ENCODE peak calls at places on chromosomes 12 and 14, in seven cellular contexts. One of them, this sample, is unnamed.

GRCh38 chr14:103625361-103626095 is 3.5 kb upstream of the KLC1 start:
- DNase-seq in GM23248: no peak
- DNase-seq in astrocyte of the cerebellum: no peak
- DNase-seq in EH: no peak
- DNase-seq in DMS 273 treated with DMSO at 0.1 percent for 48 hours: no peak
- DNase-seq in skeletal muscle cell: no peak
- DNase-seq in bronchial epithelial cell: no peak
- DNase-seq in this sample: no peak

GRCh38 chr14:68941820-68942219 is 37.3 kb downstream of the ACTN1 start:
- DNase-seq in GM23248: peak
- DNase-seq in skeletal muscle cell: peak
- DNase-seq in bronchial epithelial cell: peak
- DNase-seq in EH: peak
- DNase-seq in DMS 273 treated with DMSO at 0.1 percent for 48 hours: no peak
- DNase-seq in astrocyte of the cerebellum: peak
- DNase-seq in this sample: peak

GRCh38 chr12:1838994-1839365 is 18.6 kb downstream of the LRTM2 start:
- DNase-seq in GM23248: no peak
- DNase-seq in astrocyte of the cerebellum: no peak
- DNase-seq in EH: no peak
- DNase-seq in bronchial epithelial cell: no peak
- DNase-seq in skeletal muscle cell: no peak
- DNase-seq in DMS 273 treated with DMSO at 0.1 percent for 48 hours: no peak
- DNase-seq in this sample: no peak

GRCh38 chr14:74653386-74654138 is 41.5 kb upstream of the LTBP2 start:
- DNase-seq in GM23248: peak
- DNase-seq in skeletal muscle cell: no peak
- DNase-seq in bronchial epithelial cell: no peak
- DNase-seq in DMS 273 treated with DMSO at 0.1 percent for 48 hours: no peak
- DNase-seq in EH: peak
- DNase-seq in astrocyte of the cerebellum: no peak
- DNase-seq in this sample: no peak

GRCh38 chr12:11576104-11576503 is 73.4 kb upstream of the ETV6 start:
- DNase-seq in GM23248: peak
- DNase-seq in DMS 273 treated with DMSO at 0.1 percent for 48 hours: no peak
- DNase-seq in bronchial epithelial cell: peak
- DNase-seq in EH: peak
- DNase-seq in skeletal muscle cell: peak
- DNase-seq in astrocyte of the cerebellum: peak
- DNase-seq in this sample: peak

GRCh38 chr12:50222275-50222783 is 55.2 kb upstream of the CERS5 start:
- DNase-seq in astrocyte of the cerebellum: peak
- DNase-seq in bronchial epithelial cell: peak
- DNase-seq in skeletal muscle cell: peak
- DNase-seq in GM23248: peak
- DNase-seq in DMS 273 treated with DMSO at 0.1 percent for 48 hours: peak
- DNase-seq in EH: peak
- DNase-seq in this sample: peak

GRCh38 chr12:52946334-52946733 is 2.6 kb upstream of the KRT18 start:
- DNase-seq in GM23248: no peak
- DNase-seq in EH: peak
- DNase-seq in DMS 273 treated with DMSO at 0.1 percent for 48 hours: no peak
- DNase-seq in bronchial epithelial cell: no peak
- DNase-seq in skeletal muscle cell: no peak
- DNase-seq in astrocyte of the cerebellum: no peak
- DNase-seq in this sample: peak

GRCh38 chr14:100525615-100526014 is 61.6 kb downstream of the BEGAIN start:
- DNase-seq in EH: no peak
- DNase-seq in astrocyte of the cerebellum: no peak
- DNase-seq in skeletal muscle cell: no peak
- DNase-seq in GM23248: no peak
- DNase-seq in DMS 273 treated with DMSO at 0.1 percent for 48 hours: no peak
- DNase-seq in bronchial epithelial cell: no peak
- DNase-seq in this sample: no peak

GRCh38 chr12:114935658-114936057 is 251.7 kb upstream of the TBX3 start:
- DNase-seq in skeletal muscle cell: no peak
- DNase-seq in bronchial epithelial cell: no peak
- DNase-seq in GM23248: no peak
- DNase-seq in EH: no peak
- DNase-seq in astrocyte of the cerebellum: no peak
- DNase-seq in DMS 273 treated with DMSO at 0.1 percent for 48 hours: no peak
- DNase-seq in this sample: no peak

GRCh38 chr12:32217354-32218310 is 111.0 kb downstream of the BICD1 start:
- DNase-seq in astrocyte of the cerebellum: peak
- DNase-seq in skeletal muscle cell: peak
- DNase-seq in EH: peak
- DNase-seq in DMS 273 treated with DMSO at 0.1 percent for 48 hours: no peak
- DNase-seq in bronchial epithelial cell: peak
- DNase-seq in GM23248: peak
- DNase-seq in this sample: peak

GRCh38 chr14:55963295-55963694 is 154.9 kb upstream of the PELI2 start:
- DNase-seq in EH: no peak
- DNase-seq in astrocyte of the cerebellum: no peak
- DNase-seq in DMS 273 treated with DMSO at 0.1 percent for 48 hours: no peak
- DNase-seq in GM23248: no peak
- DNase-seq in bronchial epithelial cell: no peak
- DNase-seq in skeletal muscle cell: no peak
- DNase-seq in this sample: no peak

GRCh38 chr12:79407671-79408622 is 282.8 kb downstream of the PAWR start:
- DNase-seq in astrocyte of the cerebellum: peak
- DNase-seq in DMS 273 treated with DMSO at 0.1 percent for 48 hours: peak
- DNase-seq in bronchial epithelial cell: peak
- DNase-seq in skeletal muscle cell: peak
- DNase-seq in EH: peak
- DNase-seq in GM23248: peak
- DNase-seq in this sample: peak

GRCh38 chr14:68593806-68594536 is 198.9 kb downstream of the ZFP36L1 start:
- DNase-seq in skeletal muscle cell: peak
- DNase-seq in bronchial epithelial cell: no peak
- DNase-seq in DMS 273 treated with DMSO at 0.1 percent for 48 hours: no peak
- DNase-seq in astrocyte of the cerebellum: no peak
- DNase-seq in EH: peak
- DNase-seq in GM23248: no peak
- DNase-seq in this sample: peak

GRCh38 chr14:54147285-54147684 is 190.7 kb upstream of the BMP4 start:
- DNase-seq in GM23248: peak
- DNase-seq in bronchial epithelial cell: peak
- DNase-seq in astrocyte of the cerebellum: no peak
- DNase-seq in EH: peak
- DNase-seq in skeletal muscle cell: no peak
- DNase-seq in DMS 273 treated with DMSO at 0.1 percent for 48 hours: no peak
- DNase-seq in this sample: peak

GRCh38 chr12:96774501-96775256 is 132.4 kb upstream of the NEDD1 start:
- DNase-seq in EH: peak
- DNase-seq in GM23248: peak
- DNase-seq in astrocyte of the cerebellum: no peak
- DNase-seq in bronchial epithelial cell: peak
- DNase-seq in skeletal muscle cell: no peak
- DNase-seq in DMS 273 treated with DMSO at 0.1 percent for 48 hours: no peak
- DNase-seq in this sample: no peak

GRCh38 chr14:91929700-91930099 is 17.8 kb downstream of the FBLN5 start:
- DNase-seq in skeletal muscle cell: no peak
- DNase-seq in DMS 273 treated with DMSO at 0.1 percent for 48 hours: no peak
- DNase-seq in GM23248: peak
- DNase-seq in EH: peak
- DNase-seq in bronchial epithelial cell: peak
- DNase-seq in astrocyte of the cerebellum: no peak
- DNase-seq in this sample: peak

GRCh38 chr12:46847001-46847400 is 21.2 kb upstream of the SLC38A4 start:
- DNase-seq in bronchial epithelial cell: no peak
- DNase-seq in DMS 273 treated with DMSO at 0.1 percent for 48 hours: no peak
- DNase-seq in skeletal muscle cell: no peak
- DNase-seq in astrocyte of the cerebellum: no peak
- DNase-seq in EH: no peak
- DNase-seq in GM23248: no peak
- DNase-seq in this sample: no peak

GRCh38 chr12:112680993-112681392 is 110.6 kb upstream of the RPH3A start:
- DNase-seq in DMS 273 treated with DMSO at 0.1 percent for 48 hours: no peak
- DNase-seq in skeletal muscle cell: no peak
- DNase-seq in astrocyte of the cerebellum: no peak
- DNase-seq in bronchial epithelial cell: no peak
- DNase-seq in GM23248: no peak
- DNase-seq in EH: no peak
- DNase-seq in this sample: no peak

GRCh38 chr12:67988600-67988999 is 647 bp upstream of the IFNG-AS1 start:
- DNase-seq in EH: no peak
- DNase-seq in DMS 273 treated with DMSO at 0.1 percent for 48 hours: no peak
- DNase-seq in astrocyte of the cerebellum: no peak
- DNase-seq in skeletal muscle cell: no peak
- DNase-seq in bronchial epithelial cell: no peak
- DNase-seq in GM23248: no peak
- DNase-seq in this sample: no peak

GRCh38 chr12:51005671-51006070 is 20.5 kb downstream of the SLC11A2 start:
- DNase-seq in DMS 273 treated with DMSO at 0.1 percent for 48 hours: no peak
- DNase-seq in bronchial epithelial cell: peak
- DNase-seq in GM23248: no peak
- DNase-seq in EH: no peak
- DNase-seq in skeletal muscle cell: no peak
- DNase-seq in astrocyte of the cerebellum: no peak
- DNase-seq in this sample: peak

GRCh38 chr14:36035675-36036074 is 140.8 kb downstream of the PTCSC3 start:
- DNase-seq in astrocyte of the cerebellum: no peak
- DNase-seq in skeletal muscle cell: no peak
- DNase-seq in EH: no peak
- DNase-seq in bronchial epithelial cell: no peak
- DNase-seq in GM23248: no peak
- DNase-seq in DMS 273 treated with DMSO at 0.1 percent for 48 hours: no peak
- DNase-seq in this sample: no peak

GRCh38 chr12:85874064-85874463 is at the start of gene NTS:
- DNase-seq in EH: no peak
- DNase-seq in DMS 273 treated with DMSO at 0.1 percent for 48 hours: no peak
- DNase-seq in astrocyte of the cerebellum: no peak
- DNase-seq in bronchial epithelial cell: peak
- DNase-seq in GM23248: no peak
- DNase-seq in skeletal muscle cell: no peak
- DNase-seq in this sample: peak

GRCh38 chr14:101017806-101018560 is 114.5 kb upstream of the RTL1 start:
- DNase-seq in astrocyte of the cerebellum: no peak
- DNase-seq in DMS 273 treated with DMSO at 0.1 percent for 48 hours: no peak
- DNase-seq in GM23248: no peak
- DNase-seq in bronchial epithelial cell: no peak
- DNase-seq in skeletal muscle cell: no peak
- DNase-seq in EH: no peak
- DNase-seq in this sample: no peak

GRCh38 chr12:84697141-84697540 is 215.5 kb downstream of the SLC6A15 start:
- DNase-seq in bronchial epithelial cell: no peak
- DNase-seq in EH: peak
- DNase-seq in astrocyte of the cerebellum: peak
- DNase-seq in GM23248: peak
- DNase-seq in DMS 273 treated with DMSO at 0.1 percent for 48 hours: no peak
- DNase-seq in skeletal muscle cell: no peak
- DNase-seq in this sample: no peak

GRCh38 chr14:93105362-93105761 is 10.4 kb downstream of the ITPK1 start:
- DNase-seq in astrocyte of the cerebellum: peak
- DNase-seq in bronchial epithelial cell: peak
- DNase-seq in GM23248: peak
- DNase-seq in DMS 273 treated with DMSO at 0.1 percent for 48 hours: no peak
- DNase-seq in skeletal muscle cell: no peak
- DNase-seq in EH: peak
- DNase-seq in this sample: peak

GRCh38 chr12:49546481-49546880 is 7.7 kb downstream of the KCNH3 start:
- DNase-seq in EH: no peak
- DNase-seq in GM23248: no peak
- DNase-seq in bronchial epithelial cell: no peak
- DNase-seq in astrocyte of the cerebellum: no peak
- DNase-seq in skeletal muscle cell: no peak
- DNase-seq in DMS 273 treated with DMSO at 0.1 percent for 48 hours: no peak
- DNase-seq in this sample: no peak

GRCh38 chr14:22781606-22782000 is 15.1 kb downstream of the OXA1L start:
- DNase-seq in EH: peak
- DNase-seq in DMS 273 treated with DMSO at 0.1 percent for 48 hours: no peak
- DNase-seq in bronchial epithelial cell: peak
- DNase-seq in astrocyte of the cerebellum: peak
- DNase-seq in GM23248: peak
- DNase-seq in skeletal muscle cell: no peak
- DNase-seq in this sample: peak

GRCh38 chr12:12807970-12808702 is 5.0 kb upstream of the DDX47 start:
- DNase-seq in skeletal muscle cell: no peak
- DNase-seq in GM23248: peak
- DNase-seq in astrocyte of the cerebellum: no peak
- DNase-seq in EH: peak
- DNase-seq in bronchial epithelial cell: peak
- DNase-seq in DMS 273 treated with DMSO at 0.1 percent for 48 hours: no peak
- DNase-seq in this sample: peak